ENCODE peak calls at places on chromosome 13, in ten cellular contexts. I, B, G, U, Y, O, R, X, C and J are unnamed samples.
A peak's percentile ranks its signal among the peaks of the same experiment; 100 is the strongest.

GRCh38 chr13:35225159-35225558 is 251.3 kb downstream of the MAB21L1 start:
- DNase-seq in O (peak; percentile 19), I (no peak), X (no peak), R (no peak), B (no peak), C (no peak), Y (no peak), G (no peak), U (no peak), J (no peak)

GRCh38 chr13:111474136-111475002 is 153.9 kb downstream of the TEX29 start:
- DNase-seq in U (no peak), O (peak; percentile 74), I (peak; percentile 57), X (no peak), G (no peak), R (peak; percentile 72), C (no peak), B (no peak), Y (no peak), J (no peak)

GRCh38 chr13:60584976-60585375 is 188.0 kb downstream of the TDRD3 start:
- DNase-seq in O (peak; percentile 73), C (no peak), G (no peak), X (no peak), Y (peak; percentile 28), U (no peak), B (peak; percentile 31), I (no peak), R (no peak), J (no peak)

GRCh38 chr13:97392020-97392419 is 41.9 kb upstream of the RAP2A start:
- DNase-seq in G (no peak), B (no peak), C (no peak), Y (no peak), X (no peak), I (no peak), R (no peak), U (no peak), O (no peak), J (no peak)

GRCh38 chr13:76019421-76020044 is 383.4 kb downstream of the LMO7 start:
- DNase-seq in C (no peak), X (no peak), I (no peak), O (peak; percentile 79), B (peak; percentile 33), R (no peak), Y (no peak), U (no peak), G (no peak), J (no peak)

GRCh38 chr13:95865080-95865597 is 188.1 kb downstream of the UGGT2 start:
- DNase-seq in Y (no peak), I (no peak), U (no peak), O (no peak), X (no peak), C (no peak), R (no peak), G (no peak), B (no peak), J (no peak)

GRCh38 chr13:95698047-95698749 is 21.3 kb downstream of the DNAJC3 start:
- DNase-seq in B (no peak), C (no peak), O (no peak), R (no peak), Y (no peak), G (no peak), X (no peak), I (no peak), U (no peak), J (no peak)

GRCh38 chr13:112583592-112584277 is 4.2 kb downstream of the TUBGCP3 start:
- DNase-seq in C (peak; percentile 30), Y (peak; percentile 68), R (no peak), G (no peak), U (no peak), X (no peak), I (no peak), O (no peak), B (peak; percentile 32), J (no peak)

GRCh38 chr13:50230365-50230978 is 215.2 kb downstream of the KCNRG start:
- DNase-seq in Y (no peak), X (no peak), I (no peak), R (no peak), U (no peak), C (no peak), G (no peak), O (no peak), B (no peak), J (no peak)

GRCh38 chr13:34913040-34913439 is 29.0 kb upstream of the NBEA start:
- DNase-seq in O (peak; percentile 71), R (no peak), Y (no peak), I (peak; percentile 2), C (no peak), G (no peak), X (no peak), U (no peak), B (no peak), J (no peak)

GRCh38 chr13:47004552-47004951 is 107.7 kb upstream of the HTR2A start:
- DNase-seq in O (no peak), G (no peak), U (no peak), Y (no peak), I (no peak), C (no peak), X (no peak), R (no peak), B (no peak), J (no peak)